ENCODE peak calls at places on chromosomes 6 and 20, in five cellular contexts. F is lower lobe of right lung, A is transverse colon, Y is adrenal gland, V is tibial artery. G is an unnamed sample.

GRCh38 chr6:71510856-71511255 is 222.2 kb downstream of the OGFRL1 start:
- DNase-seq in F (no peak), A (no peak), Y (no peak), V (no peak), G (no peak)

GRCh38 chr6:122289721-122290501 is 109.5 kb upstream of the HSF2 start:
- DNase-seq in F (no peak), A (no peak), Y (no peak), V (no peak), G (no peak)

GRCh38 chr6:44010411-44011349 is 116.6 kb downstream of the MRPL14 start:
- DNase-seq in F (no peak), A (no peak), Y (peak; percentile 69), V (peak; percentile 60), G (no peak)

GRCh38 chr6:129748901-129749748 is 39.1 kb upstream of the ARHGAP18 start:
- DNase-seq in F (no peak), A (no peak), Y (no peak), V (no peak), G (no peak)

GRCh38 chr6:145836170-145836569 is 21.6 kb upstream of the FBXO30 start:
- DNase-seq in F (no peak), A (no peak), Y (no peak), V (no peak), G (no peak)

GRCh38 chr6:92767101-92767500 is 652.3 kb downstream of the EPHA7 start:
- DNase-seq in F (no peak), A (no peak), Y (no peak), V (no peak), G (no peak)

GRCh38 chr6:74277749-74278148 is 581.7 kb downstream of the CD109 start:
- DNase-seq in F (no peak), A (no peak), Y (no peak), V (no peak), G (no peak)

GRCh38 chr6:49606696-49607390 is 29.8 kb downstream of the RHAG start:
- DNase-seq in F (no peak), A (peak; percentile 23), Y (peak; percentile 36), V (no peak), G (no peak)

GRCh38 chr6:132400641-132401119 is 595 bp downstream of the MOXD1 start:
- DNase-seq in F (no peak), A (no peak), Y (no peak), V (no peak), G (no peak)

GRCh38 chr20:47201074-47201730 is 155.3 kb downstream of the ZMYND8 start:
- DNase-seq in F (no peak), A (no peak), Y (no peak), V (no peak), G (no peak)

GRCh38 chr20:3190681-3191111 is 13.8 kb downstream of the DDRGK1 start:
- DNase-seq in F (peak; percentile 43), A (no peak), Y (no peak), V (no peak), G (no peak)

GRCh38 chr20:28562510-28562898 is 2695.0 kb upstream of the DEFB115 start:
- DNase-seq in F (no peak), A (no peak), Y (no peak), V (no peak), G (no peak)

GRCh38 chr6:36911946-36912555 is 26.3 kb downstream of the C6orf89 start:
- DNase-seq in F (no peak), A (no peak), Y (no peak), V (no peak), G (no peak)
- H3K27ac ChIP-seq in F (no peak overlapping the region), A (no peak overlapping the region), Y (no peak overlapping the region), V (no peak overlapping the region), G (peak overlapping the region; percentile 62)

GRCh38 chr6:109236140-109237081 is 141.1 kb downstream of the CEP57L1 start:
- DNase-seq in F (peak; percentile 48), A (peak; percentile 36), Y (no peak), V (no peak), G (no peak)
- TF ChIP-seq CTCF in F (no peak), A (no peak), Y (no peak), V (no peak), G (no peak)

GRCh38 chr20:41598719-41599118 is 19.5 kb downstream of the CHD6 start:
- DNase-seq in F (no peak), A (no peak), Y (no peak), V (no peak), G (no peak)
- H3K9me3 ChIP-seq in F (peaks cover 62% of the 10 kb centered on the region), A (peaks cover 32% of the 10 kb centered on the region), Y (peaks cover 17% of the 10 kb centered on the region), V (peaks cover 7% of the 10 kb centered on the region), G (peaks cover 20% of the 10 kb centered on the region)

GRCh38 chr20:33515569-33516216 is 25.8 kb downstream of the CBFA2T2 start:
- DNase-seq in F (no peak), A (no peak), Y (no peak), V (no peak), G (no peak)

GRCh38 chr20:33518071-33518470 is 28.2 kb downstream of the CBFA2T2 start:
- DNase-seq in F (no peak), A (no peak), Y (no peak), V (no peak), G (no peak)

GRCh38 chr20:33522256-33522820 is 32.4 kb downstream of the CBFA2T2 start:
- DNase-seq in F (no peak), A (no peak), Y (no peak), V (no peak), G (no peak)

GRCh38 chr20:33521461-33521860 is 31.6 kb downstream of the CBFA2T2 start:
- DNase-seq in F (no peak), A (no peak), Y (no peak), V (no peak), G (no peak)

GRCh38 chr20:33516882-33517281 is 27.0 kb downstream of the CBFA2T2 start:
- DNase-seq in F (no peak), A (no peak), Y (no peak), V (no peak), G (no peak)
- H3K27ac ChIP-seq in F (no peak overlapping the region), A (no peak overlapping the region), Y (no peak overlapping the region), V (no peak overlapping the region), G (no peak overlapping the region)

GRCh38 chr6:39867592-39867991 is 66.7 kb downstream of the MOCS1 start:
- DNase-seq in F (no peak), A (no peak), Y (no peak), V (peak; percentile 40), G (no peak)

GRCh38 chr6:39870950-39871349 is 63.3 kb downstream of the MOCS1 start:
- DNase-seq in F (no peak), A (no peak), Y (no peak), V (no peak), G (no peak)

GRCh38 chr6:39861663-39862062 is 69.5 kb downstream of the DAAM2 start:
- DNase-seq in F (no peak), A (no peak), Y (no peak), V (no peak), G (no peak)

GRCh38 chr6:39865011-39865888 is 69.0 kb downstream of the MOCS1 start:
- DNase-seq in F (peak; percentile 72), A (peak; percentile 82), Y (peak; percentile 84), V (peak; percentile 85), G (peak; percentile 81)
- TF ChIP-seq CTCF in F (peak; percentile 83), A (peak; percentile 85), Y (peak; percentile 84), V (peak; percentile 83), G (peak; percentile 77)

G was measured in stomach.